ENCODE peak calls at places on chromosomes 3 and 15, in seven cellular contexts. One of them, this sample, is unnamed.

GRCh38 chr3:120743081-120743365 is 479 bp downstream of the GTF2E1 start:
- DNase-seq in activated T-cell treated with anti-CD3 and anti-CD28 coated beads for 1 hour: no peak
- DNase-seq in activated CD8-positive, alpha-beta memory T cell treated with anti-CD3 and anti-CD28 coated beads, Interleukin-2, amount 50 U/mL, for 48 hours: no peak
- DNase-seq in EL: peak
- DNase-seq in Panc1: no peak
- DNase-seq in HEK293T: no peak
- DNase-seq in activated CD4-positive, alpha-beta T cell treated with anti-CD3 and anti-CD28 coated beads, Interleukin-2, amount 10 ng/mL, durations not matched to agents 7 days and 5 days: no peak
- DNase-seq in this sample: no peak

GRCh38 chr15:67089218-67090193 is 24.1 kb downstream of the SMAD3 start:
- DNase-seq in activated T-cell treated with anti-CD3 and anti-CD28 coated beads for 1 hour: no peak
- DNase-seq in activated CD8-positive, alpha-beta memory T cell treated with anti-CD3 and anti-CD28 coated beads, Interleukin-2, amount 50 U/mL, for 48 hours: no peak
- DNase-seq in EL: peak
- DNase-seq in Panc1: no peak
- DNase-seq in HEK293T: no peak
- DNase-seq in activated CD4-positive, alpha-beta T cell treated with anti-CD3 and anti-CD28 coated beads, Interleukin-2, amount 10 ng/mL, durations not matched to agents 7 days and 5 days: no peak
- DNase-seq in this sample: no peak

GRCh38 chr3:56928379-56929068 is 126.8 kb upstream of the ARHGEF3 start:
- DNase-seq in activated T-cell treated with anti-CD3 and anti-CD28 coated beads for 1 hour: no peak
- DNase-seq in activated CD8-positive, alpha-beta memory T cell treated with anti-CD3 and anti-CD28 coated beads, Interleukin-2, amount 50 U/mL, for 48 hours: no peak
- DNase-seq in EL: peak
- DNase-seq in Panc1: no peak
- DNase-seq in HEK293T: no peak
- DNase-seq in activated CD4-positive, alpha-beta T cell treated with anti-CD3 and anti-CD28 coated beads, Interleukin-2, amount 10 ng/mL, durations not matched to agents 7 days and 5 days: peak
- DNase-seq in this sample: no peak

GRCh38 chr3:182117583-182117982 is 405.9 kb downstream of the SOX2 start:
- DNase-seq in activated T-cell treated with anti-CD3 and anti-CD28 coated beads for 1 hour: no peak
- DNase-seq in activated CD8-positive, alpha-beta memory T cell treated with anti-CD3 and anti-CD28 coated beads, Interleukin-2, amount 50 U/mL, for 48 hours: no peak
- DNase-seq in EL: no peak
- DNase-seq in Panc1: no peak
- DNase-seq in HEK293T: no peak
- DNase-seq in activated CD4-positive, alpha-beta T cell treated with anti-CD3 and anti-CD28 coated beads, Interleukin-2, amount 10 ng/mL, durations not matched to agents 7 days and 5 days: no peak
- DNase-seq in this sample: no peak

GRCh38 chr15:51758645-51759044 is 7.2 kb downstream of the TMOD2 start:
- DNase-seq in activated T-cell treated with anti-CD3 and anti-CD28 coated beads for 1 hour: no peak
- DNase-seq in activated CD8-positive, alpha-beta memory T cell treated with anti-CD3 and anti-CD28 coated beads, Interleukin-2, amount 50 U/mL, for 48 hours: no peak
- DNase-seq in EL: peak
- DNase-seq in Panc1: no peak
- DNase-seq in HEK293T: no peak
- DNase-seq in activated CD4-positive, alpha-beta T cell treated with anti-CD3 and anti-CD28 coated beads, Interleukin-2, amount 10 ng/mL, durations not matched to agents 7 days and 5 days: no peak
- DNase-seq in this sample: no peak

GRCh38 chr3:174202561-174202960 is 656.6 kb upstream of the NAALADL2 start:
- DNase-seq in activated T-cell treated with anti-CD3 and anti-CD28 coated beads for 1 hour: no peak
- DNase-seq in activated CD8-positive, alpha-beta memory T cell treated with anti-CD3 and anti-CD28 coated beads, Interleukin-2, amount 50 U/mL, for 48 hours: no peak
- DNase-seq in EL: no peak
- DNase-seq in Panc1: no peak
- DNase-seq in HEK293T: no peak
- DNase-seq in activated CD4-positive, alpha-beta T cell treated with anti-CD3 and anti-CD28 coated beads, Interleukin-2, amount 10 ng/mL, durations not matched to agents 7 days and 5 days: no peak
- DNase-seq in this sample: no peak

GRCh38 chr15:34122771-34123183 is 20.9 kb downstream of the PGBD4 start:
- DNase-seq in activated T-cell treated with anti-CD3 and anti-CD28 coated beads for 1 hour: no peak
- DNase-seq in activated CD8-positive, alpha-beta memory T cell treated with anti-CD3 and anti-CD28 coated beads, Interleukin-2, amount 50 U/mL, for 48 hours: no peak
- DNase-seq in EL: peak
- DNase-seq in Panc1: no peak
- DNase-seq in HEK293T: no peak
- DNase-seq in activated CD4-positive, alpha-beta T cell treated with anti-CD3 and anti-CD28 coated beads, Interleukin-2, amount 10 ng/mL, durations not matched to agents 7 days and 5 days: no peak
- DNase-seq in this sample: no peak

GRCh38 chr3:37114251-37115145 is 59.9 kb downstream of the LRRFIP2 start:
- DNase-seq in activated T-cell treated with anti-CD3 and anti-CD28 coated beads for 1 hour: no peak
- DNase-seq in activated CD8-positive, alpha-beta memory T cell treated with anti-CD3 and anti-CD28 coated beads, Interleukin-2, amount 50 U/mL, for 48 hours: no peak
- DNase-seq in EL: peak
- DNase-seq in Panc1: no peak
- DNase-seq in HEK293T: no peak
- DNase-seq in activated CD4-positive, alpha-beta T cell treated with anti-CD3 and anti-CD28 coated beads, Interleukin-2, amount 10 ng/mL, durations not matched to agents 7 days and 5 days: no peak
- DNase-seq in this sample: no peak

GRCh38 chr3:73433079-73433478 is 191.7 kb downstream of the PDZRN3 start:
- DNase-seq in activated T-cell treated with anti-CD3 and anti-CD28 coated beads for 1 hour: no peak
- DNase-seq in activated CD8-positive, alpha-beta memory T cell treated with anti-CD3 and anti-CD28 coated beads, Interleukin-2, amount 50 U/mL, for 48 hours: no peak
- DNase-seq in EL: no peak
- DNase-seq in Panc1: no peak
- DNase-seq in HEK293T: no peak
- DNase-seq in activated CD4-positive, alpha-beta T cell treated with anti-CD3 and anti-CD28 coated beads, Interleukin-2, amount 10 ng/mL, durations not matched to agents 7 days and 5 days: no peak
- DNase-seq in this sample: no peak

GRCh38 chr3:194691481-194692281 is 6.0 kb downstream of the FAM43A start:
- DNase-seq in activated T-cell treated with anti-CD3 and anti-CD28 coated beads for 1 hour: no peak
- DNase-seq in activated CD8-positive, alpha-beta memory T cell treated with anti-CD3 and anti-CD28 coated beads, Interleukin-2, amount 50 U/mL, for 48 hours: no peak
- DNase-seq in EL: no peak
- DNase-seq in Panc1: no peak
- DNase-seq in HEK293T: no peak
- DNase-seq in activated CD4-positive, alpha-beta T cell treated with anti-CD3 and anti-CD28 coated beads, Interleukin-2, amount 10 ng/mL, durations not matched to agents 7 days and 5 days: no peak
- DNase-seq in this sample: no peak

This sample was measured in chondrocyte.